ENCODE peak calls at places on chromosomes 13 and 19, in eight cellular contexts. A is adrenal gland; G is astrocyte; H is iPS DF 6.9; X is mesendoderm; I is stomach; D is CD8-positive, alpha-beta T cell; K is pancreas. Y is an unnamed sample. For H3K4me1, the result is how much of the 10 kb centered on the place peaks cover.

GRCh38 chr19:16373539-16373938 is 48.9 kb downstream of the KLF2 start:
- DNase-seq in A (peak), G (peak), H (no peak), X (no peak), I (no peak), D (no peak), K (no peak), Y (no peak)

GRCh38 chr13:100485265-100485664 is 103.3 kb downstream of the GGACT start:
- DNase-seq in A (no peak), G (no peak), H (no peak), X (no peak), I (no peak), D (no peak), K (no peak), Y (no peak)

GRCh38 chr19:9671654-9672053 is 3.2 kb downstream of the ZNF562 start:
- DNase-seq in A (no peak), G (no peak), H (no peak), X (no peak), I (no peak), D (no peak), K (no peak), Y (no peak)

GRCh38 chr13:108915095-108915633 is 285.8 kb downstream of the MYO16 start:
- DNase-seq in A (peak), G (peak), H (no peak), X (peak), I (no peak), D (no peak), K (no peak), Y (no peak)

GRCh38 chr13:64414381-64414780 is 2815.8 kb downstream of the PCDH9 start:
- DNase-seq in A (no peak), G (no peak), H (no peak), X (no peak), I (no peak), D (no peak), K (no peak), Y (no peak)

GRCh38 chr19:1102407-1103106 is 1.2 kb upstream of the GPX4 start:
- DNase-seq in A (peak), G (peak), H (no peak), X (peak), I (peak), D (no peak), K (peak), Y (peak)

GRCh38 chr19:35938282-35939224 is 2.4 kb downstream of the LRFN3 start:
- DNase-seq in A (no peak), G (no peak), H (no peak), X (no peak), I (no peak), D (no peak), K (no peak), Y (no peak)

GRCh38 chr13:28657784-28658538 is 969 bp upstream of the POMP start:
- DNase-seq in A (no peak), G (no peak), H (no peak), X (no peak), I (no peak), D (no peak), K (no peak), Y (no peak)

GRCh38 chr19:29760752-29761502 is 45.9 kb upstream of the C19orf12 start:
- DNase-seq in A (no peak), G (no peak), H (no peak), X (no peak), I (no peak), D (no peak), K (no peak), Y (no peak)

GRCh38 chr13:99314640-99315176 is 7.5 kb upstream of the GPR183 start:
- DNase-seq in A (no peak), G (peak), H (no peak), X (no peak), I (no peak), D (peak), K (no peak), Y (peak)

GRCh38 chr13:31046711-31047279 is 114.3 kb downstream of the TEX26 start:
- DNase-seq in A (no peak), G (peak), H (no peak), X (peak), I (no peak), D (no peak), K (no peak), Y (no peak)

GRCh38 chr19:36973844-36974195 is 57.7 kb downstream of the ZNF568 start:
- DNase-seq in A (no peak), G (no peak), H (no peak), X (peak), I (no peak), D (no peak), K (no peak), Y (no peak)

GRCh38 chr19:36973021-36973843 is 57.1 kb downstream of the ZNF568 start:
- DNase-seq in A (peak), G (peak), H (peak), X (peak), I (peak), D (peak), K (peak), Y (peak)

DNA sequence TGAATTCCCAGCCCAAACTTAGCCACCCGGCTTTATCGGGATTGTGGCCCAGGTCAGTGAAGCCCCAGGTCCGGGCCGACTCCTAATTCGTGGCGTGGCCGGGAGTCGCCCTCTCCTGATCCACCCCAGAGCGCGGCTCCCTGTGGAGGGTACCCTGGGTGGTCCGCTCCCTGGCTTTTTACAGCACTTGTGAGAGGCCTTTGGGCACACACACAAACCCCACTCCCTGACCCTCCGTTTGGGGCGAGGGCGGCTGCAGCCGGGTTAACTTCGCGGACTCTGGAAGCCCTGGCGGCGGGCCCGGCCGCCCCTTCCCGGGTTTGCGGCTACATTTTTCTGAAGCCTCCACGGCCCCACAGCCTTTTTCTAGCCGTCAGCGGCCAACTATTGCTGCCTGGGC is 56.5 kb downstream of the ZNF568 start:
- DNase-seq in A (no peak), G (no peak), H (no peak), X (peak), I (no peak), D (no peak), K (peak), Y (no peak)
- H3K4me3 ChIP-seq in A (peak), G (peak), H (peak), X (no peak), I (peak), D (peak), K (peak), Y (peak)

GRCh38 chr13:20788312-20788711 is 14.6 kb upstream of the EEF1AKMT1 start:
- DNase-seq in A (no peak), G (no peak), H (no peak), X (no peak), I (no peak), D (no peak), K (no peak), Y (no peak)
- H3K4me1 ChIP-seq in A (under half), G (under half), H (under half), X (under half), I (under half), D (under half), K (under half), Y (under half)

GRCh38 chr19:46337487-46337886 is 9.4 kb upstream of the PPP5C start:
- DNase-seq in A (no peak), G (no peak), H (no peak), X (no peak), I (no peak), D (no peak), K (no peak), Y (no peak)
- H3K27ac ChIP-seq in A (no peak), G (no peak), H (no peak), X (no peak), I (no peak), D (no peak), K (no peak), Y (no peak)

GRCh38 chr19:18419699-18420460 is 682 bp downstream of the SSBP4 start:
- DNase-seq in A (peak), G (no peak), H (no peak), X (no peak), I (no peak), D (peak), K (peak), Y (peak)

GRCh38 chr19:18419195-18419698 is at the start of gene SSBP4:
- DNase-seq in A (peak), G (peak), H (no peak), X (peak), I (peak), D (peak), K (peak), Y (peak)

GRCh38 chr19:18418034-18418724 is 1.0 kb upstream of the SSBP4 start:
- DNase-seq in A (peak), G (no peak), H (no peak), X (no peak), I (no peak), D (no peak), K (peak), Y (peak)

GRCh38 chr19:18417250-18418033 is 1.8 kb upstream of the SSBP4 start:
- DNase-seq in A (peak), G (peak), H (no peak), X (peak), I (no peak), D (no peak), K (peak), Y (no peak)

DNA sequence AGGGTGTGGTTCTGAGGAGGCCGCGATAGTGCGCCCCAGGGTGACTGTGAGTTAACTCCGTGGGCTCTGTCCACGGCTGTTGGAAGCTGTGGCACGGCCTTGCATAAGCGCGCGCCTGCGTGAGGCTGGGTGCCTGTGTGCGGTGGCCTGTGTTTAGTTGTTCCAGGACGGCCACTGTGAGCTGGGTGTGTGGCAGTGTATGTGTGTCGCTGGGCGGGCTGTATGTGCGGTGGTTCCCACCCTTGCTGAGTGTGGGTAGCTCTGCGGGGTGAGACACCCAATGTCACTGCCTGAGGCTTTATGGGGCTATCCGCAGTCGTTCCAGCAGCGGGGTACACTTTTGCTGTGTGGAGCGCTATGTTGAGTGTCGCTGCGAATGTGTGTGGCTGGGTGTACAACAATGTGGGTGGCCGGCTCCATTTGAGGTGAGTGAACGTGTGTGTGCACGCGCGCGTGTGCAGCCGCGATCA is 438 bp upstream of the SSBP4 start:
- DNase-seq in A (peak), G (no peak), H (no peak), X (no peak), I (no peak), D (no peak), K (peak), Y (peak)
- H3K4me3 ChIP-seq in A (no peak), G (peak), H (peak), X (no peak), I (peak), D (peak), K (peak), Y (peak)

GRCh38 chr13:107121793-107122192 is 553.9 kb upstream of the ARGLU1 start:
- DNase-seq in A (no peak), G (no peak), H (no peak), X (peak), I (no peak), D (no peak), K (no peak), Y (no peak)

GRCh38 chr13:107119989-107120881 is 552.3 kb upstream of the ARGLU1 start:
- DNase-seq in A (no peak), G (no peak), H (no peak), X (no peak), I (no peak), D (no peak), K (no peak), Y (no peak)

GRCh38 chr13:107113387-107113786 is 545.5 kb upstream of the ARGLU1 start:
- DNase-seq in A (no peak), G (no peak), H (no peak), X (no peak), I (no peak), D (no peak), K (no peak), Y (no peak)

GRCh38 chr13:107117327-107118012 is 549.5 kb upstream of the ARGLU1 start:
- DNase-seq in A (no peak), G (no peak), H (no peak), X (peak), I (no peak), D (no peak), K (peak), Y (no peak)
- H3K4me1 ChIP-seq in A (under half), G (under half), H (under half), X (under half), I (under half), D (under half), K (under half), Y (under half)

GRCh38 chr13:39397221-39397620 is 205.8 kb downstream of the LHFPL6 start:
- DNase-seq in A (no peak), G (no peak), H (no peak), X (no peak), I (no peak), D (no peak), K (no peak), Y (no peak)
- H3K27ac ChIP-seq in A (no peak), G (no peak), H (no peak), X (no peak), I (peak), D (no peak), K (no peak), Y (no peak)

GRCh38 chr19:4013886-4014540 is 6.5 kb downstream of the PIAS4 start:
- DNase-seq in A (peak), G (no peak), H (no peak), X (no peak), I (no peak), D (no peak), K (peak), Y (no peak)

GRCh38 chr19:4016486-4016885 is 8.9 kb downstream of the PIAS4 start:
- DNase-seq in A (no peak), G (no peak), H (no peak), X (no peak), I (no peak), D (no peak), K (no peak), Y (no peak)

GRCh38 chr19:4016903-4017638 is 9.5 kb downstream of the PIAS4 start:
- DNase-seq in A (no peak), G (no peak), H (no peak), X (no peak), I (no peak), D (no peak), K (peak), Y (no peak)

GRCh38 chr19:4014541-4015491 is 7.3 kb downstream of the PIAS4 start:
- DNase-seq in A (peak), G (no peak), H (peak), X (peak), I (peak), D (peak), K (peak), Y (peak)

GRCh38 chr19:4015705-4016402 is 8.3 kb downstream of the PIAS4 start:
- DNase-seq in A (peak), G (no peak), H (no peak), X (no peak), I (no peak), D (no peak), K (peak), Y (no peak)
- H3K4me3 ChIP-seq in A (no peak), G (no peak), H (no peak), X (no peak), I (no peak), D (no peak), K (peak), Y (no peak)

DNA sequence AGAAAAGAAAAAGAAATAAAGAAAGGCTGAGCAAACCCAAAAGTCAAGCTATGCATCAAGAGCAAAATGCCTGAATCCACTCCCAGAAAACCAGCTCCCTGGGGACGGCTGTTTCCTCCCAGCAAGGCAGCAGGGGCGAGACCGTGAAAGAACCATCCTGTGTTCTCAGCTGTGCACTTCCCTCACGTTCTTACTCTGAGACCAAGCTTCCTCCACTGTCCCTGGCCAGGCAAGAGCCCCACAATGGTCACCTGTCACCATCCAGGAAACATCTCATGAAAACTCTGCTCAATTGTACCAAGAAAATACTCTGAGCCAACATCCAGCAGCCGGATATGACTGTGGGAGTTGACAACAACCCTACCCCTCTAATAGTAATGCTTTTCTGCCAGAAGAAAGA is 22.9 kb downstream of the RAB20 start:
- DNase-seq in A (no peak), G (no peak), H (no peak), X (no peak), I (no peak), D (no peak), K (no peak), Y (no peak)
- H3K4me1 ChIP-seq in A (under half), G (under half), H (under half), X (under half), I (under half), D (under half), K (under half), Y (under half)

DNA sequence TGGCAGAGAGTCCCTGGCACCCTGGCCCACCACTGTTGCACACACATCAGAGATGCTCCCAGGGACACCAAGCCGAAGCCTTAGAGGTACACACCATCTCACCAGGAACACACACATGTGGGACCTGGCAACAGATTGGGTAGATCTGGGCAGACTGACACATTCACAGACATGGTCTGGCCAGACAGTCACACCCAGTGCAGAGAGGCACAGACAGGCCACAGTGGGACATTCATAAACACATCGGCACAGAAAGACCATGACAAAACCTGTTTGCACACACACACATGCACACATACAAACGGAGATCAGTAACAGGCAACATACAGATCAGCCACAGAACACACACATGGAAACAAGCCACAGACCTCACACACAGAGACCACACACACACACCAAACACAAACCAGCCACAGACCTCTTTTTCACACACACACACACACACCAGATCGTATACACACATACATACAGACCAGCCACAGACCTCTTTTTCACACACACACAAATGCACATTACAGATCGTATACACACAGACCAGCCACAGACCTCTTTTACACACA is 6.3 kb upstream of the JUNB start:
- DNase-seq in A (no peak), G (no peak), H (no peak), X (no peak), I (no peak), D (peak), K (no peak), Y (peak)
- H3K27ac ChIP-seq in A (peak), G (peak), H (no peak), X (no peak), I (peak), D (peak), K (no peak), Y (peak)

GRCh38 chr13:74620711-74621110 is 486.5 kb upstream of the KLF12 start:
- DNase-seq in A (no peak), G (no peak), H (no peak), X (no peak), I (no peak), D (no peak), K (no peak), Y (no peak)
- H3K4me3 ChIP-seq in A (no peak), G (no peak), H (no peak), X (no peak), I (no peak), D (no peak), K (no peak), Y (no peak)